ENCODE peak calls at places on chromosomes 11 and 22, in four cellular contexts. Y is WTC11, S is K562, H is HepG2. A is an unnamed sample.

GRCh38 chr22:24442352-24442744 is 14.9 kb downstream of the ADORA2A start:
- DNase-seq in Y (no peak), S (no peak), H (no peak), A (no peak)

GRCh38 chr11:25860677-25861445 is 471.1 kb upstream of the ANO3 start:
- DNase-seq in Y (no peak), S (no peak), H (no peak), A (no peak)

GRCh38 chr11:78986305-78986704 is 411.6 kb upstream of the NARS2 start:
- DNase-seq in Y (no peak), S (no peak), H (no peak), A (no peak)

GRCh38 chr11:26621147-26621546 is 49.1 kb upstream of the MUC15 start:
- DNase-seq in Y (no peak), S (no peak), H (no peak), A (no peak)

GRCh38 chr22:38843716-38844660 is at the start of gene NPTXR:
- DNase-seq in Y (peak; percentile 59), S (peak; percentile 83), H (peak; percentile 30), A (no peak)

GRCh38 chr11:75450826-75451783 is 18.1 kb upstream of the KLHL35 start:
- DNase-seq in Y (peak; percentile 90), S (peak; percentile 86), H (no peak), A (no peak)

GRCh38 chr11:5037926-5038325 is 8.4 kb upstream of the OR52J3 start:
- DNase-seq in Y (no peak), S (no peak), H (no peak), A (no peak)

GRCh38 chr11:13003726-13004493 is 5.2 kb upstream of the RASSF10 start:
- DNase-seq in Y (no peak), S (no peak), H (no peak), A (no peak)

GRCh38 chr22:17922925-17923898 is 101.1 kb downstream of the MICAL3 start:
- DNase-seq in Y (no peak), S (no peak), H (no peak), A (no peak)

GRCh38 chr11:17978553-17979287 is 34.1 kb downstream of the SERGEF start:
- DNase-seq in Y (peak; percentile 73), S (peak; percentile 63), H (peak; percentile 59), A (no peak)

GRCh38 chr22:36757608-36758220 is 18.2 kb downstream of the IFT27 start:
- DNase-seq in Y (peak; percentile 93), S (peak; percentile 69), H (peak; percentile 58), A (no peak)

GRCh38 chr11:125072961-125073590 is 10.0 kb downstream of the SLC37A2 start:
- DNase-seq in Y (no peak), S (no peak), H (no peak), A (no peak)

GRCh38 chr11:33263549-33263948 is 6.4 kb downstream of the HIPK3 start:
- DNase-seq in Y (no peak), S (no peak), H (no peak), A (no peak)

GRCh38 chr22:38569181-38569971 is 607 bp downstream of the DMC1 start:
- DNase-seq in Y (peak; percentile 43), S (peak; percentile 15), H (no peak), A (no peak)

GRCh38 chr11:68822546-68822945 is 19.2 kb downstream of the CPT1A start:
- DNase-seq in Y (no peak), S (no peak), H (no peak), A (no peak)

GRCh38 chr11:104124979-104125378 is 39.0 kb downstream of the PDGFD start:
- DNase-seq in Y (no peak), S (no peak), H (no peak), A (peak; percentile 3)

GRCh38 chr22:40593460-40594273 is 42.9 kb downstream of the MRTFA start:
- DNase-seq in Y (no peak), S (no peak), H (peak; percentile 25), A (peak; percentile 68)

GRCh38 chr11:1305558-1306056 is 3.8 kb downstream of the TOLLIP start:
- DNase-seq in Y (no peak), S (no peak), H (no peak), A (no peak)

GRCh38 chr11:119488256-119488995 is 65.5 kb upstream of the THY1 start:
- DNase-seq in Y (peak; percentile 7), S (no peak), H (no peak), A (no peak)

GRCh38 chr11:111499483-111499882 is 12.7 kb downstream of the BTG4 start:
- DNase-seq in Y (no peak), S (no peak), H (no peak), A (no peak)

GRCh38 chr11:8036002-8036802 is 44.8 kb upstream of the TUB start:
- DNase-seq in Y (no peak), S (no peak), H (no peak), A (no peak)

GRCh38 chr11:68994161-68994890 is 13.5 kb upstream of the MRGPRD start:
- DNase-seq in Y (peak; percentile 10), S (no peak), H (no peak), A (no peak)

GRCh38 chr22:36026741-36027140 is 1.9 kb downstream of the RBFOX2 start:
- DNase-seq in Y (no peak), S (no peak), H (no peak), A (no peak)

GRCh38 chr22:26892401-26893033 is 235.1 kb downstream of the MIAT start:
- DNase-seq in Y (no peak), S (no peak), H (no peak), A (no peak)

GRCh38 chr11:45974806-45975205 is 52.4 kb downstream of the LARGE2 start:
- DNase-seq in Y (no peak), S (no peak), H (no peak), A (no peak)

GRCh38 chr22:22698263-22698750 is 53.9 kb downstream of the GGTLC2 start:
- DNase-seq in Y (no peak), S (no peak), H (no peak), A (no peak)

DNA sequence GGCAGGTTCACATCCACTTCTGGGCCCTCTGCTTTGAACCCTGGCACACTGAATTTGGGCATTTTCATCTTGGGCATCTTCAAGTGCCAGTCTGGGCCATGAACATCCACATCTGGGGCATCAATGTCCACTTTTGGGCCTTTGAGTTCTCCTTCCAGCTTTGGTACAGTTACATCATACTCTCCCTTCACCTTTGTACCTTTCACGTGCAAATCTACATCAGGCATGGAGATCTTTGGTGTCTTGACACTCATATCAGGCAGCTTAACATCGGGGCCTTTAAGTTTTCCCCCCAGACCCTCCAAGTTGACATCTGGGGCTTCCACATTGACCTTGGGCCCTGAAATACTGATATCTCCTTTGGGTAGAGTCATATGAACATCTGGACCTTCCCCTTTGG is 14.5 kb downstream of the AHNAK start:
- DNase-seq in Y (no peak), S (no peak), H (no peak), A (no peak)
- TF ChIP-seq TCF7 in Y (no peak), S (no peak), H (no peak), A (no peak)

GRCh38 chr11:93740802-93741093 is 547 bp downstream of the TAF1D start:
- DNase-seq in Y (peak; percentile 29), S (no peak), H (peak; percentile 60), A (no peak)
- TF ChIP-seq TCF7 in Y (no peak), S (no peak), H (no peak), A (no peak)

GRCh38 chr11:120515186-120515723 is 3.7 kb downstream of the GRIK4 start:
- DNase-seq in Y (no peak), S (no peak), H (no peak), A (no peak)
- TF ChIP-seq TCF7 in Y (no peak), S (no peak), H (no peak), A (no peak)

DNA sequence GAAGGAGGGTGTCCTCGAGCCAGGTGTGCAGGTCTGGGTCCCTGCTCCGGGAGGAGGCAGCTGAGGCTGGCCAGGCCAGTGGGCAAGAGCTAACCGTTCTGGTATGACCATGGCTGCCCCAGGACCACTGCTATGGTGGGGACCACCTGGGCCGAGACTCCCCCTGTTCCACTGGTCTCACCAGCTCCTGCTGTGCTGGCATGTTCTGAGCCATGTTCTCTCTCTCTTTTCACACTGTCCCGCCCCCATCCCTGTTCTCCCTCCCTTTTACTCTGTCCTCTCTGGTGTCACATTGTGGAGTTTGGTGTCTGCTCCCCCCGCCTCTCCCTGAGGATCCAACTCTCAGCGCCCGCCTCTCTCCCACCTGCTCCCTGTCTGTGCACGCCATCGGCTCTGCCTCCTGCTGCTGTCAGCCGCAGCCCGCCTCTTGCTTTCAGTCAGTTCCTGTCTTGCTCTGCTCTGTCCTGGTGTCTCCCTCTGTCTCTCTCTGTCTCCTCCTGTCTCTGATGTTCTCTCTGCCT is 66.4 kb downstream of the LRRC32 start:
- DNase-seq in Y (no peak), S (no peak), H (no peak), A (no peak)
- TF ChIP-seq TCF7 in Y (no peak), S (no peak), H (no peak), A (no peak)

GRCh38 chr22:32574957-32575893 is 100.6 kb downstream of the FBXO7 start:
- DNase-seq in Y (no peak), S (no peak), H (no peak), A (no peak)

GRCh38 chr22:32573991-32574390 is 99.4 kb downstream of the FBXO7 start:
- DNase-seq in Y (no peak), S (no peak), H (no peak), A (no peak)

GRCh38 chr22:32574397-32574796 is 99.8 kb downstream of the FBXO7 start:
- DNase-seq in Y (no peak), S (no peak), H (peak; percentile 70), A (no peak)

GRCh38 chr22:32571764-32572163 is 97.2 kb downstream of the FBXO7 start:
- DNase-seq in Y (no peak), S (no peak), H (no peak), A (no peak)

GRCh38 chr22:32572741-32573140 is 98.1 kb downstream of the FBXO7 start:
- DNase-seq in Y (no peak), S (peak; percentile 36), H (no peak), A (no peak)
- TF ChIP-seq TCF7 in Y (no peak), S (no peak), H (no peak), A (no peak)

DNA sequence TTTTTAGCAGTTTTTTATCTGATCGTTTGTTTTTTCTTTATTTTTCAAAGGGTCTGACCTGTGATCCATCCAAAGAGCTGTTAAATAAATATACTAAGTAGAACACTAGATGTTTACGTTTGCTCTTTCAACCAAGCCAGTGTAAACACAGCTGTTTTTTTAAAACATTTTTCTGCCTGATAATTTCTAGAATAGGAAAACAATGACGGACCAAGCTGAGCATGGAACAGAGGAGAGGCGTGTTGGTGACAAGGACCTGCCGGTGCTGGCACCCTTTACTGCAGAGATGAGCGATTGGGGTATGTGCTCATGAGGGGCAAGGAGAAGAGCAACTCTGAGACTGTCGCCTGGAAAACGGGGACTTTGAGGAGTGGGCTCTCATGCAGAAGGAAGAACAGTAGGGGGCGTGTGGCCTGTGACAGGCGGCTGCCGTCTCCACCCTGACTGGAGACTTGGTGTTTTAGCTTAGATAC is 28.6 kb upstream of the PANX2 start:
- DNase-seq in Y (peak; percentile 41), S (no peak), H (no peak), A (no peak)
- TF ChIP-seq TCF7 in Y (no peak), S (no peak), H (peak; percentile 48), A (no peak)

GRCh38 chr22:33920927-33921575 is 775 bp upstream of the LARGE1 start:
- DNase-seq in Y (peak; percentile 100), S (peak; percentile 92), H (peak; percentile 86), A (peak; percentile 43)

GRCh38 chr22:33917744-33918406 is 2.4 kb downstream of the LARGE1 start:
- DNase-seq in Y (peak; percentile 15), S (no peak), H (peak; percentile 36), A (peak; percentile 37)

GRCh38 chr22:33919591-33920501 is at the start of gene LARGE1:
- DNase-seq in Y (peak; percentile 58), S (peak; percentile 18), H (peak; percentile 13), A (no peak)

GRCh38 chr22:33921576-33922181 is 1.4 kb upstream of the LARGE1 start:
- DNase-seq in Y (peak; percentile 88), S (no peak), H (peak; percentile 29), A (no peak)

GRCh38 chr22:33918676-33919590 is 1.3 kb downstream of the LARGE1 start:
- DNase-seq in Y (peak; percentile 23), S (no peak), H (peak; percentile 26), A (no peak)
- TF ChIP-seq TCF7 in Y (no peak), S (no peak), H (no peak), A (no peak)

GRCh38 chr11:70281114-70281729 is 10.7 kb downstream of the PPFIA1 start:
- DNase-seq in Y (no peak), S (no peak), H (no peak), A (no peak)
- TF ChIP-seq TCF7 in Y (no peak), S (no peak), H (no peak), A (no peak)